ENCODE peak calls at places on chromosomes 1 and 21, in seven cellular contexts. U, V, F, D, Q, C and O are unnamed samples.

GRCh38 chr1:233109121-233109520 is 158.7 kb downstream of the NTPCR start:
- DNase-seq in U (no peak), V (no peak), F (no peak), D (no peak), Q (no peak), C (no peak), O (no peak)

GRCh38 chr1:61046434-61046833 is 35.9 kb upstream of the NFIA start:
- DNase-seq in U (no peak), V (no peak), F (no peak), D (no peak), Q (no peak), C (no peak), O (no peak)

GRCh38 chr1:78038491-78038939 is 7.3 kb upstream of the GIPC2 start:
- DNase-seq in U (no peak), V (no peak), F (no peak), D (no peak), Q (no peak), C (no peak), O (no peak)

GRCh38 chr1:225863167-225863566 is 19.0 kb downstream of the TMEM63A start:
- DNase-seq in U (peak; percentile 1), V (no peak), F (no peak), D (no peak), Q (no peak), C (no peak), O (no peak)

GRCh38 chr1:176517484-176517883 is 54.5 kb downstream of the PAPPA2 start:
- DNase-seq in U (no peak), V (no peak), F (no peak), D (no peak), Q (no peak), C (peak; percentile 7), O (no peak)

GRCh38 chr1:9598316-9598700 is 9.6 kb downstream of the TMEM201 start:
- DNase-seq in U (no peak), V (no peak), F (no peak), D (no peak), Q (no peak), C (no peak), O (no peak)

GRCh38 chr21:28793043-28793442 is 199.6 kb downstream of the LTN1 start:
- DNase-seq in U (no peak), V (no peak), F (no peak), D (no peak), Q (no peak), C (no peak), O (no peak)

GRCh38 chr21:34144224-34144623 is 70.8 kb downstream of the MRPS6 start:
- DNase-seq in U (no peak), V (no peak), F (no peak), D (no peak), Q (no peak), C (no peak), O (no peak)

GRCh38 chr1:76583237-76583868 is 283.9 kb upstream of the ST6GALNAC5 start:
- DNase-seq in U (no peak), V (no peak), F (no peak), D (no peak), Q (no peak), C (no peak), O (no peak)

GRCh38 chr1:176499671-176500070 is 36.7 kb downstream of the PAPPA2 start:
- DNase-seq in U (no peak), V (no peak), F (no peak), D (no peak), Q (no peak), C (no peak), O (no peak)

GRCh38 chr1:45730075-45730779 is 20.2 kb downstream of the IPP start:
- DNase-seq in U (no peak), V (no peak), F (no peak), D (no peak), Q (no peak), C (no peak), O (no peak)

GRCh38 chr1:240487493-240487892 is 124.5 kb downstream of the GREM2 start:
- DNase-seq in U (no peak), V (no peak), F (no peak), D (no peak), Q (no peak), C (no peak), O (no peak)

GRCh38 chr1:186499571-186499970 is 38.7 kb upstream of the PDC start:
- DNase-seq in U (no peak), V (no peak), F (no peak), D (no peak), Q (no peak), C (no peak), O (no peak)

GRCh38 chr21:40835179-40835694 is 11.7 kb downstream of the DSCAM start:
- DNase-seq in U (no peak), V (no peak), F (no peak), D (no peak), Q (no peak), C (no peak), O (no peak)

GRCh38 chr1:207941664-207942063 is 30.7 kb upstream of the CD34 start:
- DNase-seq in U (no peak), V (no peak), F (no peak), D (no peak), Q (peak; percentile 85), C (no peak), O (peak; percentile 85)

GRCh38 chr1:25954371-25954938 is 43.4 kb downstream of the PAFAH2 start:
- DNase-seq in U (no peak), V (no peak), F (no peak), D (no peak), Q (no peak), C (no peak), O (no peak)

GRCh38 chr1:17624540-17625256 is 85.2 kb downstream of the ARHGEF10L start:
- DNase-seq in U (no peak), V (no peak), F (no peak), D (no peak), Q (peak; percentile 67), C (no peak), O (peak; percentile 97)

GRCh38 chr1:25700124-25700523 is 83.5 kb downstream of the MAN1C1 start:
- DNase-seq in U (no peak), V (no peak), F (no peak), D (no peak), Q (peak; percentile 65), C (no peak), O (peak; percentile 87)

GRCh38 chr1:55155522-55155921 is 59.6 kb downstream of the USP24 start:
- DNase-seq in U (no peak), V (no peak), F (peak; percentile 20), D (no peak), Q (peak; percentile 33), C (no peak), O (peak; percentile 80)

GRCh38 chr21:46344219-46344915 is 20.4 kb downstream of the PCNT start:
- DNase-seq in U (no peak), V (no peak), F (no peak), D (no peak), Q (no peak), C (no peak), O (no peak)

GRCh38 chr1:210250998-210251679 is 18.5 kb downstream of the SERTAD4 start:
- DNase-seq in U (no peak), V (no peak), F (peak; percentile 95), D (peak; percentile 45), Q (peak; percentile 42), C (peak; percentile 41), O (no peak)

GRCh38 chr1:47241114-47242113 is 9.4 kb upstream of the TAL1 start:
- DNase-seq in U (no peak), V (no peak), F (no peak), D (no peak), Q (no peak), C (no peak), O (no peak)

GRCh38 chr1:39115271-39116110 is 89.0 kb upstream of the MACF1 start:
- DNase-seq in U (no peak), V (no peak), F (no peak), D (no peak), Q (no peak), C (peak; percentile 19), O (no peak)

GRCh38 chr1:182601416-182601786 is 2.8 kb downstream of the RGS16 start:
- DNase-seq in U (peak; percentile 81), V (peak; percentile 69), F (peak; percentile 85), D (peak; percentile 82), Q (no peak), C (peak; percentile 73), O (peak; percentile 53)

GRCh38 chr1:240801445-240801844 is 189.5 kb upstream of the GREM2 start:
- DNase-seq in U (no peak), V (no peak), F (no peak), D (no peak), Q (no peak), C (no peak), O (no peak)

GRCh38 chr1:233904979-233905415 is 521 bp downstream of the SLC35F3 start:
- DNase-seq in U (no peak), V (no peak), F (no peak), D (no peak), Q (peak; percentile 6), C (no peak), O (no peak)

GRCh38 chr1:47231314-47232186 is 475 bp downstream of the TAL1 start:
- DNase-seq in U (no peak), V (peak; percentile 63), F (no peak), D (peak; percentile 58), Q (peak; percentile 30), C (peak; percentile 22), O (no peak)